ENCODE peak calls at places on chromosome 12, in six cellular contexts. H is IMR-90, U is H9, V is mesenchymal stem cell, X is H1, Q is trophoblast cell. W is an unnamed sample.

GRCh38 chr12:2075558-2076195 is 22.9 kb downstream of the CACNA1C start:
- DNase-seq in H (no peak), U (no peak), V (no peak), X (no peak), Q (no peak), W (no peak)

GRCh38 chr12:68828669-68829068 is 20.7 kb downstream of the MDM2 start:
- DNase-seq in H (no peak), U (no peak), V (no peak), X (no peak), Q (peak), W (no peak)

GRCh38 chr12:119182701-119183493 is 4.2 kb downstream of the HSPB8 start:
- DNase-seq in H (peak), U (no peak), V (peak), X (no peak), Q (peak), W (no peak)

GRCh38 chr12:22625671-22626251 is 790 bp downstream of the ETNK1 start:
- DNase-seq in H (peak), U (peak), V (peak), X (no peak), Q (peak), W (peak)

GRCh38 chr12:47602330-47602729 is 103.5 kb downstream of the RPAP3 start:
- DNase-seq in H (peak), U (no peak), V (peak), X (no peak), Q (no peak), W (no peak)

GRCh38 chr12:114936148-114937099 is 252.4 kb upstream of the TBX3 start:
- DNase-seq in H (peak), U (no peak), V (peak), X (no peak), Q (no peak), W (no peak)

GRCh38 chr12:78088391-78088832 is 257.7 kb downstream of the NAV3 start:
- DNase-seq in H (peak), U (no peak), V (peak), X (no peak), Q (no peak), W (no peak)

GRCh38 chr12:75556306-75556899 is 45.0 kb upstream of the KRR1 start:
- DNase-seq in H (no peak), U (no peak), V (no peak), X (no peak), Q (no peak), W (no peak)

GRCh38 chr12:9740109-9740750 is 7.3 kb upstream of the CLECL1 start:
- DNase-seq in H (no peak), U (no peak), V (no peak), X (no peak), Q (peak), W (no peak)

GRCh38 chr12:45257185-45257585 is 41.3 kb downstream of the ANO6 start:
- DNase-seq in H (no peak), U (no peak), V (no peak), X (no peak), Q (no peak), W (no peak)

GRCh38 chr12:51686727-51687126 is 95.7 kb downstream of the SCN8A start:
- DNase-seq in H (peak), U (no peak), V (peak), X (no peak), Q (no peak), W (no peak)

GRCh38 chr12:88509347-88509746 is 70.9 kb downstream of the KITLG start:
- DNase-seq in H (peak), U (no peak), V (no peak), X (no peak), Q (no peak), W (no peak)

GRCh38 chr12:13539051-13539450 is 342.5 kb downstream of the EMP1 start:
- DNase-seq in H (no peak), U (no peak), V (no peak), X (no peak), Q (no peak), W (no peak)

GRCh38 chr12:88471641-88472040 is 108.6 kb downstream of the KITLG start:
- DNase-seq in H (peak), U (no peak), V (peak), X (no peak), Q (no peak), W (peak)

GRCh38 chr12:84134797-84135366 is 777.7 kb downstream of the SLC6A15 start:
- DNase-seq in H (peak), U (no peak), V (peak), X (no peak), Q (no peak), W (no peak)

GRCh38 chr12:24820872-24821271 is 128.0 kb downstream of the BCAT1 start:
- DNase-seq in H (peak), U (no peak), V (peak), X (no peak), Q (no peak), W (no peak)

GRCh38 chr12:77841467-77842054 is 10.9 kb downstream of the NAV3 start:
- DNase-seq in H (no peak), U (no peak), V (no peak), X (no peak), Q (no peak), W (no peak)

GRCh38 chr12:122754790-122755189 is 2.2 kb downstream of the DENR start:
- DNase-seq in H (no peak), U (no peak), V (no peak), X (no peak), Q (peak), W (no peak)

GRCh38 chr12:116736962-116737773 is 701 bp downstream of the SPRING1 start:
- DNase-seq in H (no peak), U (no peak), V (peak), X (no peak), Q (no peak), W (peak)

GRCh38 chr12:53051058-53051880 is 1.4 kb downstream of the TNS2 start:
- DNase-seq in H (peak), U (no peak), V (peak), X (no peak), Q (peak), W (no peak)

GRCh38 chr12:129788506-129788905 is 115.3 kb downstream of the TMEM132D start:
- DNase-seq in H (no peak), U (no peak), V (no peak), X (no peak), Q (no peak), W (no peak)

GRCh38 chr12:89695100-89695499 is 13.5 kb downstream of the ATP2B1 start:
- DNase-seq in H (peak), U (no peak), V (peak), X (no peak), Q (peak), W (no peak)

GRCh38 chr12:6056406-6057211 is 67.9 kb downstream of the VWF start:
- DNase-seq in H (no peak), U (peak), V (no peak), X (peak), Q (no peak), W (no peak)

GRCh38 chr12:122090759-122091535 is 12.4 kb downstream of the MLXIP start:
- DNase-seq in H (peak), U (no peak), V (peak), X (no peak), Q (peak), W (no peak)

GRCh38 chr12:53530056-53530455 is 22.8 kb upstream of the NPFF start:
- DNase-seq in H (no peak), U (no peak), V (no peak), X (no peak), Q (no peak), W (no peak)

GRCh38 chr12:15924956-15925355 is 13.8 kb downstream of the DERA start:
- DNase-seq in H (no peak), U (no peak), V (no peak), X (no peak), Q (no peak), W (no peak)

GRCh38 chr12:110677206-110677911 is 11.6 kb downstream of the HVCN1 start:
- DNase-seq in H (no peak), U (no peak), V (peak), X (no peak), Q (no peak), W (no peak)

GRCh38 chr12:84551373-84551772 is 361.2 kb downstream of the SLC6A15 start:
- DNase-seq in H (no peak), U (no peak), V (no peak), X (no peak), Q (no peak), W (no peak)

DNA sequence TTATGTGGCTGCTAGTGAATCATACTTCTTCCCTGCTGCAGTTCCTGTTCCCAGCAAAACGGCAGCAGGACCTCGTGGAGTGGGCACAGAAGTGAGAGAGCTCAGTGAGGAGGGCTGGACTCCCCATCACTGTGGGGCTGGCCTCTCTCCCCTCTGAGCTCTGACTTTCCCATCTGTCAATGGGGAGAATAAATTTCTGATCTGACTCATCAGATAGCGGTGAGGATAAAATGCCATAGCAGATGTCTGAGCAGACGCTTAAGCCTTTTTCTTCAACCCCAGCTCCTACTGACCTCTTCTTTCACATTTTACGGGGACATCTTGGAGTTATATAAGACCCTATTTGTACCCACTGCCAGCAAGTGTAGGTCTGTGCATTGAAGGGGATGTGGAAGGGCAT is 116.6 kb downstream of the CRACR2A start:
- DNase-seq in H (no peak), U (no peak), V (no peak), X (no peak), Q (peak), W (no peak)
- H3K14ac ChIP-seq in H (no peak), U (no peak), V (no peak), X (no peak), Q (no peak), W (no peak)

GRCh38 chr12:120231316-120232011 is 30.6 kb upstream of the RPLP0 start:
- DNase-seq in H (peak), U (peak), V (peak), X (peak), Q (peak), W (no peak)

GRCh38 chr12:120235369-120236123 is 30.0 kb downstream of the PXN start:
- DNase-seq in H (no peak), U (peak), V (peak), X (no peak), Q (peak), W (no peak)

GRCh38 chr12:120238224-120238616 is 27.3 kb downstream of the PXN start:
- DNase-seq in H (no peak), U (no peak), V (no peak), X (no peak), Q (no peak), W (no peak)

GRCh38 chr12:120236124-120236398 is 29.5 kb downstream of the PXN start:
- DNase-seq in H (no peak), U (no peak), V (no peak), X (no peak), Q (peak), W (no peak)

GRCh38 chr12:120234643-120235368 is 30.7 kb downstream of the PXN start:
- DNase-seq in H (peak), U (peak), V (peak), X (no peak), Q (peak), W (no peak)
- H2AK5ac ChIP-seq in H (peak), U (no peak), V (peak), X (no peak), Q (peak), W (peak)

GRCh38 chr12:104747956-104748355 is 210.1 kb downstream of the SLC41A2 start:
- DNase-seq in H (no peak), U (no peak), V (no peak), X (no peak), Q (peak), W (no peak)
- H3K14ac ChIP-seq in H (no peak), U (no peak), V (no peak), X (no peak), Q (no peak), W (no peak)

GRCh38 chr12:57896139-57896436 is 45.3 kb upstream of the ATP23 start:
- DNase-seq in H (no peak), U (no peak), V (peak), X (no peak), Q (no peak), W (no peak)
- H2AK5ac ChIP-seq in H (peak), U (no peak), V (peak), X (no peak), Q (no peak), W (peak)

GRCh38 chr12:113366827-113367226 is 8.4 kb downstream of the PLBD2 start:
- DNase-seq in H (no peak), U (no peak), V (no peak), X (no peak), Q (peak), W (no peak)
- H3K14ac ChIP-seq in H (no peak), U (no peak), V (no peak), X (no peak), Q (no peak), W (no peak)

DNA sequence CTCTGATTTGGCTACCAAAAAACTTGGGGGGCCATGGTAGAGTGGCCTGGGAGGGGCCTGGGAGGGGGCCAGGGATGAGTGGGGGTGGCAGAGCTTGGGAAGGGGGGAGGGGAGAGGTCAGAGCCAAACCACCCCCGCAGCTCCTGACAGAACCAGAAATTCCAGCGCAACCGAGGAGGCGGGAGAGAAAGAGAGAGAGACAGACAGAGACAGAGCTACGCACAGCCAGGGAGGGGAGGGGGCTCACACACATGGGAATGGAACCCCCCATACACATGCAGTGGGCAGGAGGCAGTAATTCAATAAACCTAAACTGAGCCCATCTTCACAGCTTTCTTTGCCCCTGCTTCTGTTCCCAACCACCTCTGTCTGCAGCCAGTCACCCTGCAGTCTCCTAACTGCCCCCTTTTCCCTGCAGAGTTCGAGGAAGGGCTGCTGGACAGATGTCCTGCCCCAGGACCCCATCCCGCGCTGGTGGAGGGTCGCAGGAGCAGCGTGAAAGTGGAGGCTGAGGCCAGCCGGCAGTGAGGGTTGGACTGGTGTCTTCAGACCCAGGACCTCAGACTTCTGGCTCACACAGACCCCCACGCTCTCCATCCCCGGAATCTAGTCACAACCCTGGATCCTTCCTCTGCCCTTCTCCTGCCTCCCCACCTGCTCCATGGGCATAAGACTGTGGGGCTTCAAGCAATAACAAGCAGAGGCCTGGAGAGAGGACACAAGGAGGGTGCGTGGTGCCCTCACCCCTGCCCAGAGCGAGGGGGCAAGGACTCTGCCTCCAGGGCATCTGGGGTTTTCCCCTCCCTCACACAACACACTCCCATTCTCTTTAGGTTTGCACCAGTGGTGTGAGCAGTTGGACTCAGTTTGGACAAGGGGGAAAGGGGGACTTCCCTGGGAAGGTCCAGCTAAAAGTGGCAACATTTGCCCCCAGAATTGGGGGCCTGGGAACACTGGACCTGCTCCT is 5.6 kb downstream of the NAB2 start:
- DNase-seq in H (no peak), U (no peak), V (no peak), X (no peak), Q (no peak), W (no peak)
- H2AK5ac ChIP-seq in H (peak), U (no peak), V (no peak), X (no peak), Q (peak), W (peak)

DNA sequence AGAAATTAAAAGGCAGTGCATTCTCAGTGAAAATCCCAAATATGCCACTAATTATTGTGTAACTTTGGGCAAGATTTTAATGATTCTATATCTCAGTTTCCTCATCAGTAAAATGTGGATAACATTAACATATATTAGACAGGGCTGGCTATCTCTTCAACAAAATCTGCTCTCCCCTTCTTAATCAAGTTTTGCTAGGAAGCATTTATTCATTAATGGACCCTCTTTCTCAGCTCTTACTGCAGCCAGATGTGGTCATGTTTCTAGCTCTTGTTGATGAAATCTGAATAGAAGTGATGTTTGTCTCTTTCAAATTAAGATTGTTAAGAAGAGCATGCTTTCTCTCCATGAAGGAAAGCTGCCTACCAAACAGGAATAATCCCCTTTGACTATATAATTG is 84.4 kb upstream of the PPFIA2 start:
- DNase-seq in H (no peak), U (no peak), V (no peak), X (no peak), Q (no peak), W (no peak)
- H3K14ac ChIP-seq in H (no peak), U (no peak), V (no peak), X (no peak), Q (no peak), W (no peak)

W was measured in neuronal stem cell.